ENCODE peak calls at places on chromosomes 3 and 15, in ten cellular contexts. Z, T, D, I, J, S, R, E, U and Q are unnamed samples.

GRCh38 chr15:81275711-81276417 is 48.1 kb downstream of the STARD5 start:
- DNase-seq in U (no peak), E (no peak), J (peak; percentile 14), T (no peak), Z (no peak), I (no peak), R (no peak), D (no peak), S (no peak), Q (no peak)

GRCh38 chr15:69896606-69897005 is 201.1 kb downstream of the TLE3 start:
- DNase-seq in J (peak; percentile 29), R (no peak), I (no peak), T (no peak), U (no peak), Z (no peak), E (no peak), S (no peak), D (no peak), Q (no peak)

GRCh38 chr3:184716652-184717607 is 5.1 kb upstream of the MAGEF1 start:
- DNase-seq in R (no peak), S (peak; percentile 71), U (no peak), T (peak; percentile 80), E (peak; percentile 30), I (peak; percentile 73), J (peak; percentile 79), Z (no peak), D (no peak), Q (peak; percentile 74)

GRCh38 chr3:149362361-149362760 is 15.1 kb downstream of the TM4SF1 start:
- DNase-seq in R (no peak), S (no peak), Z (no peak), D (no peak), I (no peak), J (peak; percentile 30), T (no peak), E (no peak), U (no peak), Q (no peak)

GRCh38 chr3:156483961-156484787 is 70.7 kb downstream of the SSR3 start:
- DNase-seq in Z (no peak), J (peak; percentile 58), E (no peak), R (no peak), D (no peak), S (peak; percentile 38), U (no peak), I (peak; percentile 46), T (no peak), Q (no peak)

GRCh38 chr15:58497036-58497785 is 65.4 kb downstream of the LIPC start:
- DNase-seq in D (no peak), E (no peak), I (no peak), R (no peak), S (no peak), U (no peak), T (no peak), J (no peak), Z (no peak), Q (no peak)

GRCh38 chr15:22961661-22962221 is 18.4 kb downstream of the CYFIP1 start:
- DNase-seq in S (no peak), Z (no peak), J (peak; percentile 41), U (peak; percentile 64), T (no peak), R (no peak), I (no peak), D (no peak), E (no peak), Q (no peak)

GRCh38 chr15:85477730-85478129 is 97.3 kb downstream of the AKAP13 start:
- DNase-seq in D (no peak), I (no peak), R (no peak), U (no peak), Z (no peak), T (no peak), S (no peak), J (no peak), E (no peak), Q (no peak)

GRCh38 chr3:156812521-156813335 is 13.4 kb upstream of the LEKR1 start:
- DNase-seq in D (no peak), I (no peak), S (peak; percentile 67), T (no peak), U (peak; percentile 50), J (peak; percentile 30), E (no peak), Z (no peak), R (no peak), Q (no peak)

GRCh38 chr15:50190166-50190570 is 8.2 kb downstream of the SLC27A2 start:
- DNase-seq in U (no peak), D (no peak), S (no peak), I (no peak), J (no peak), Z (no peak), T (no peak), R (no peak), E (no peak), Q (no peak)

GRCh38 chr15:70995383-70995965 is 102.8 kb downstream of the LRRC49 start:
- DNase-seq in R (no peak), J (no peak), Z (no peak), U (no peak), D (no peak), S (no peak), T (no peak), E (no peak), I (no peak), Q (no peak)

GRCh38 chr15:43941555-43941954 is 114.8 kb downstream of the WDR76 start:
- DNase-seq in Z (no peak), J (peak; percentile 4), R (no peak), I (no peak), T (no peak), U (no peak), D (no peak), S (no peak), E (no peak), Q (no peak)

GRCh38 chr3:134086616-134087015 is 56.9 kb upstream of the SLCO2A1 start:
- DNase-seq in Z (no peak), T (no peak), S (no peak), R (no peak), J (no peak), U (no peak), D (no peak), E (peak; percentile 11), I (no peak), Q (no peak)

GRCh38 chr15:84624359-84624758 is 23.6 kb downstream of the ZSCAN2 start:
- DNase-seq in Z (no peak), R (no peak), J (no peak), D (no peak), E (no peak), S (no peak), T (no peak), I (no peak), U (no peak), Q (no peak)

GRCh38 chr15:88091444-88092016 is 165.0 kb downstream of the NTRK3 start:
- DNase-seq in J (no peak), T (no peak), E (no peak), U (no peak), R (no peak), I (no peak), Z (no peak), D (no peak), S (peak; percentile 61), Q (no peak)

GRCh38 chr3:66037330-66037985 is 1.3 kb downstream of the MAGI1 start:
- DNase-seq in I (peak; percentile 37), D (no peak), R (peak; percentile 76), E (peak; percentile 50), J (peak; percentile 78), S (peak; percentile 81), Z (peak; percentile 58), T (no peak), U (peak; percentile 73), Q (peak; percentile 83)

GRCh38 chr3:113018461-113019181 is 27.8 kb downstream of the GTPBP8 start:
- DNase-seq in D (no peak), T (no peak), Z (no peak), J (peak; percentile 63), U (no peak), S (peak; percentile 32), I (no peak), E (no peak), R (no peak), Q (no peak)

GRCh38 chr3:131381445-131382291 is at the start of gene NUDT16:
- DNase-seq in E (peak; percentile 100), Z (peak; percentile 98), U (peak; percentile 100), R (peak; percentile 100), T (peak; percentile 98), J (peak; percentile 100), D (peak; percentile 96), S (peak; percentile 100), I (peak; percentile 100), Q (peak; percentile 100)
- H3K4me3 ChIP-seq in E (peak within 1 kb of the TSS; percentile 74), Z (peak within 1 kb of the TSS; percentile 97), U (peak within 1 kb of the TSS; percentile 53), R (peak within 1 kb of the TSS; percentile 93), T (peak within 1 kb of the TSS; percentile 93), J (peak within 1 kb of the TSS; percentile 90), D (peak within 1 kb of the TSS; percentile 78), S (peak within 1 kb of the TSS; percentile 59), I (peak within 1 kb of the TSS; percentile 94), Q (peak within 1 kb of the TSS; percentile 73)

GRCh38 chr15:83287541-83288027 is 3.1 kb upstream of the BNC1 start:
- DNase-seq in D (no peak), J (peak; percentile 87), T (no peak), I (no peak), E (no peak), R (no peak), S (no peak), Z (no peak), U (no peak), Q (no peak)
- H3K4me1 ChIP-seq in D (peaks cover 17% of the 10 kb centered on the region), J (peaks cover 42% of the 10 kb centered on the region), T (peaks cover 10% of the 10 kb centered on the region), I (no peaks in the 10 kb centered on the region), E (no peaks in the 10 kb centered on the region), R (peaks cover 5% of the 10 kb centered on the region), S (peaks cover 8% of the 10 kb centered on the region), Z (peaks cover 12% of the 10 kb centered on the region), U (peaks cover 15% of the 10 kb centered on the region), Q (no peaks in the 10 kb centered on the region)

GRCh38 chr15:25171856-25172687 is 217.3 kb downstream of the SNRPN start:
- DNase-seq in E (peak; percentile 26), R (peak; percentile 34), D (no peak), J (no peak), Z (no peak), I (peak; percentile 6), T (no peak), U (peak; percentile 8), S (peak; percentile 1), Q (no peak)
- H3K9me3 ChIP-seq in E (no peaks in the 10 kb centered on the region), R (peaks cover 81% of the 10 kb centered on the region), D (peaks cover 80% of the 10 kb centered on the region), J (peaks cover 15% of the 10 kb centered on the region), Z (peaks cover 37% of the 10 kb centered on the region), I (peaks cover 14% of the 10 kb centered on the region), T (peaks cover 40% of the 10 kb centered on the region), U (no peaks in the 10 kb centered on the region), S (peaks cover 3% of the 10 kb centered on the region), Q (peaks cover 8% of the 10 kb centered on the region)

GRCh38 chr15:91593081-91593480 is 260.4 kb upstream of the SLCO3A1 start:
- DNase-seq in S (no peak), T (no peak), Z (no peak), J (no peak), D (no peak), I (no peak), R (no peak), U (no peak), E (no peak), Q (no peak)
- H3K4me3 ChIP-seq in S (no peak overlapping the region), T (no peak overlapping the region), Z (no peak overlapping the region), J (no peak overlapping the region), D (no peak overlapping the region), I (no peak overlapping the region), R (no peak overlapping the region), U (no peak overlapping the region), E (no peak overlapping the region), Q (no peak overlapping the region)

GRCh38 chr3:186993940-186994670 is 63.8 kb downstream of the ST6GAL1 start:
- DNase-seq in R (no peak), J (no peak), T (no peak), E (no peak), I (no peak), D (no peak), U (no peak), Z (no peak), S (no peak), Q (no peak)
- H3K4me1 ChIP-seq in R (no peaks in the 10 kb centered on the region), J (no peaks in the 10 kb centered on the region), T (peaks cover 5% of the 10 kb centered on the region), E (peaks cover 9% of the 10 kb centered on the region), I (no peaks in the 10 kb centered on the region), D (no peaks in the 10 kb centered on the region), U (peaks cover 18% of the 10 kb centered on the region), Z (peaks cover 3% of the 10 kb centered on the region), S (no peaks in the 10 kb centered on the region), Q (peaks cover 3% of the 10 kb centered on the region)

GRCh38 chr3:177942911-177943310 is 593.3 kb upstream of the KCNMB2 start:
- DNase-seq in E (no peak), S (no peak), J (no peak), Z (no peak), D (no peak), U (no peak), I (no peak), R (no peak), T (no peak), Q (no peak)
- H3K9me3 ChIP-seq in E (no peaks in the 10 kb centered on the region), S (no peaks in the 10 kb centered on the region), J (no peaks in the 10 kb centered on the region), Z (no peaks in the 10 kb centered on the region), D (no peaks in the 10 kb centered on the region), U (no peaks in the 10 kb centered on the region), I (no peaks in the 10 kb centered on the region), R (no peaks in the 10 kb centered on the region), T (no peaks in the 10 kb centered on the region), Q (no peaks in the 10 kb centered on the region)